ENCODE peak calls at places on chromosomes 2 and 18, in six cellular contexts. One of them, this sample, is unnamed.

GRCh38 chr2:180520206-180520605 is 460.2 kb upstream of the UBE2E3 start:
- DNase-seq in stimulated activated CD4-positive, alpha-beta T cell treated with anti-CD3 and anti-CD28 coated beads, Interleukin-12 subunit alpha, Interleukin-12 subunit beta, amount 100 ng/mL, for 24 hours: no peak
- DNase-seq in sciatic nerve: no peak
- DNase-seq in posterior vena cava: no peak
- DNase-seq in myocyte: no peak
- DNase-seq in NAMALWA: peak
- DNase-seq in this sample: peak

GRCh38 chr2:11160731-11161455 is 5.6 kb downstream of the SLC66A3 start:
- DNase-seq in stimulated activated CD4-positive, alpha-beta T cell treated with anti-CD3 and anti-CD28 coated beads, Interleukin-12 subunit alpha, Interleukin-12 subunit beta, amount 100 ng/mL, for 24 hours: no peak
- DNase-seq in sciatic nerve: no peak
- DNase-seq in posterior vena cava: peak
- DNase-seq in myocyte: no peak
- DNase-seq in NAMALWA: no peak
- DNase-seq in this sample: no peak

GRCh38 chr18:80050797-80051196 is 16.6 kb downstream of the RBFA start:
- DNase-seq in stimulated activated CD4-positive, alpha-beta T cell treated with anti-CD3 and anti-CD28 coated beads, Interleukin-12 subunit alpha, Interleukin-12 subunit beta, amount 100 ng/mL, for 24 hours: no peak
- DNase-seq in sciatic nerve: no peak
- DNase-seq in posterior vena cava: no peak
- DNase-seq in myocyte: no peak
- DNase-seq in NAMALWA: no peak
- DNase-seq in this sample: no peak

GRCh38 chr18:35201502-35201901 is 39.3 kb upstream of the ZNF397 start:
- DNase-seq in stimulated activated CD4-positive, alpha-beta T cell treated with anti-CD3 and anti-CD28 coated beads, Interleukin-12 subunit alpha, Interleukin-12 subunit beta, amount 100 ng/mL, for 24 hours: no peak
- DNase-seq in sciatic nerve: no peak
- DNase-seq in posterior vena cava: no peak
- DNase-seq in myocyte: no peak
- DNase-seq in NAMALWA: no peak
- DNase-seq in this sample: peak

GRCh38 chr2:46293466-46293865 is 3.7 kb upstream of the EPAS1 start:
- DNase-seq in stimulated activated CD4-positive, alpha-beta T cell treated with anti-CD3 and anti-CD28 coated beads, Interleukin-12 subunit alpha, Interleukin-12 subunit beta, amount 100 ng/mL, for 24 hours: no peak
- DNase-seq in sciatic nerve: no peak
- DNase-seq in posterior vena cava: no peak
- DNase-seq in myocyte: no peak
- DNase-seq in NAMALWA: no peak
- DNase-seq in this sample: no peak

GRCh38 chr2:134527398-134527797 is 191.4 kb downstream of the TMEM163 start:
- DNase-seq in stimulated activated CD4-positive, alpha-beta T cell treated with anti-CD3 and anti-CD28 coated beads, Interleukin-12 subunit alpha, Interleukin-12 subunit beta, amount 100 ng/mL, for 24 hours: no peak
- DNase-seq in sciatic nerve: no peak
- DNase-seq in posterior vena cava: no peak
- DNase-seq in myocyte: peak
- DNase-seq in NAMALWA: no peak
- DNase-seq in this sample: no peak

GRCh38 chr18:39564716-39565115 is 1999.1 kb upstream of the CELF4 start:
- DNase-seq in stimulated activated CD4-positive, alpha-beta T cell treated with anti-CD3 and anti-CD28 coated beads, Interleukin-12 subunit alpha, Interleukin-12 subunit beta, amount 100 ng/mL, for 24 hours: no peak
- DNase-seq in sciatic nerve: no peak
- DNase-seq in posterior vena cava: no peak
- DNase-seq in myocyte: no peak
- DNase-seq in NAMALWA: no peak
- DNase-seq in this sample: peak

GRCh38 chr2:241179894-241180293 is 8.6 kb upstream of the ANO7 start:
- DNase-seq in stimulated activated CD4-positive, alpha-beta T cell treated with anti-CD3 and anti-CD28 coated beads, Interleukin-12 subunit alpha, Interleukin-12 subunit beta, amount 100 ng/mL, for 24 hours: no peak
- DNase-seq in sciatic nerve: no peak
- DNase-seq in posterior vena cava: no peak
- DNase-seq in myocyte: no peak
- DNase-seq in NAMALWA: no peak
- DNase-seq in this sample: no peak

GRCh38 chr2:10924859-10925258 is 13.1 kb downstream of the KCNF1 start:
- DNase-seq in stimulated activated CD4-positive, alpha-beta T cell treated with anti-CD3 and anti-CD28 coated beads, Interleukin-12 subunit alpha, Interleukin-12 subunit beta, amount 100 ng/mL, for 24 hours: no peak
- DNase-seq in sciatic nerve: no peak
- DNase-seq in posterior vena cava: peak
- DNase-seq in myocyte: no peak
- DNase-seq in NAMALWA: no peak
- DNase-seq in this sample: no peak

GRCh38 chr2:238948765-238949641 is 101.1 kb downstream of the TWIST2 start:
- DNase-seq in stimulated activated CD4-positive, alpha-beta T cell treated with anti-CD3 and anti-CD28 coated beads, Interleukin-12 subunit alpha, Interleukin-12 subunit beta, amount 100 ng/mL, for 24 hours: no peak
- DNase-seq in sciatic nerve: no peak
- DNase-seq in posterior vena cava: peak
- DNase-seq in myocyte: no peak
- DNase-seq in NAMALWA: no peak
- DNase-seq in this sample: no peak

GRCh38 chr2:16744521-16744920 is 78.9 kb upstream of the CYRIA start:
- DNase-seq in stimulated activated CD4-positive, alpha-beta T cell treated with anti-CD3 and anti-CD28 coated beads, Interleukin-12 subunit alpha, Interleukin-12 subunit beta, amount 100 ng/mL, for 24 hours: no peak
- DNase-seq in sciatic nerve: no peak
- DNase-seq in posterior vena cava: no peak
- DNase-seq in myocyte: no peak
- DNase-seq in NAMALWA: no peak
- DNase-seq in this sample: no peak

GRCh38 chr2:40369619-40370397 is 82.1 kb downstream of the SLC8A1 start:
- DNase-seq in stimulated activated CD4-positive, alpha-beta T cell treated with anti-CD3 and anti-CD28 coated beads, Interleukin-12 subunit alpha, Interleukin-12 subunit beta, amount 100 ng/mL, for 24 hours: no peak
- DNase-seq in sciatic nerve: no peak
- DNase-seq in posterior vena cava: no peak
- DNase-seq in myocyte: peak
- DNase-seq in NAMALWA: no peak
- DNase-seq in this sample: no peak

GRCh38 chr18:48801728-48802542 is 148.8 kb downstream of the SMAD7 start:
- DNase-seq in stimulated activated CD4-positive, alpha-beta T cell treated with anti-CD3 and anti-CD28 coated beads, Interleukin-12 subunit alpha, Interleukin-12 subunit beta, amount 100 ng/mL, for 24 hours: no peak
- DNase-seq in sciatic nerve: peak
- DNase-seq in posterior vena cava: no peak
- DNase-seq in myocyte: no peak
- DNase-seq in NAMALWA: no peak
- DNase-seq in this sample: no peak

GRCh38 chr2:16257001-16257724 is 316.8 kb downstream of the MYCN start:
- DNase-seq in stimulated activated CD4-positive, alpha-beta T cell treated with anti-CD3 and anti-CD28 coated beads, Interleukin-12 subunit alpha, Interleukin-12 subunit beta, amount 100 ng/mL, for 24 hours: no peak
- DNase-seq in sciatic nerve: no peak
- DNase-seq in posterior vena cava: no peak
- DNase-seq in myocyte: peak
- DNase-seq in NAMALWA: no peak
- DNase-seq in this sample: no peak

GRCh38 chr2:229350117-229350805 is 79.2 kb upstream of the PID1 start:
- DNase-seq in stimulated activated CD4-positive, alpha-beta T cell treated with anti-CD3 and anti-CD28 coated beads, Interleukin-12 subunit alpha, Interleukin-12 subunit beta, amount 100 ng/mL, for 24 hours: no peak
- DNase-seq in sciatic nerve: no peak
- DNase-seq in posterior vena cava: no peak
- DNase-seq in myocyte: no peak
- DNase-seq in NAMALWA: no peak
- DNase-seq in this sample: no peak